ENCODE peak calls at places on chromosomes 7 and 10, in ten cellular contexts. One of them, this sample, is unnamed.

GRCh38 chr7:141265668-141266067 is 191.8 kb downstream of the TMEM178B start:
- DNase-seq in prostate gland: no peak
- DNase-seq in sigmoid colon: no peak
- DNase-seq in breast epithelium: no peak
- DNase-seq in HCT116: no peak
- DNase-seq in spleen: no peak
- DNase-seq in stomach: no peak
- DNase-seq in suprapubic skin: no peak
- DNase-seq in endothelial cell of umbilical vein: no peak
- DNase-seq in transverse colon: no peak
- DNase-seq in this sample: no peak

GRCh38 chr7:107939472-107940145 is 48.6 kb downstream of the DLD start:
- DNase-seq in HCT116: no peak
- DNase-seq in breast epithelium: no peak
- DNase-seq in endothelial cell of umbilical vein: peak; percentile 98
- DNase-seq in sigmoid colon: peak; percentile 90
- DNase-seq in suprapubic skin: no peak
- DNase-seq in prostate gland: no peak
- DNase-seq in spleen: no peak
- DNase-seq in transverse colon: no peak
- DNase-seq in stomach: no peak
- DNase-seq in this sample: no peak

GRCh38 chr7:644381-645305 is 81.9 kb upstream of the DNAAF5 start:
- DNase-seq in suprapubic skin: no peak
- DNase-seq in sigmoid colon: no peak
- DNase-seq in HCT116: no peak
- DNase-seq in stomach: no peak
- DNase-seq in transverse colon: no peak
- DNase-seq in spleen: no peak
- DNase-seq in breast epithelium: no peak
- DNase-seq in endothelial cell of umbilical vein: no peak
- DNase-seq in prostate gland: no peak
- DNase-seq in this sample: no peak

GRCh38 chr7:22718200-22718711 is 8.7 kb upstream of the IL6 start:
- DNase-seq in suprapubic skin: no peak
- DNase-seq in breast epithelium: no peak
- DNase-seq in spleen: no peak
- DNase-seq in sigmoid colon: no peak
- DNase-seq in prostate gland: no peak
- DNase-seq in endothelial cell of umbilical vein: peak; percentile 91
- DNase-seq in HCT116: no peak
- DNase-seq in transverse colon: no peak
- DNase-seq in stomach: no peak
- DNase-seq in this sample: no peak

GRCh38 chr10:103231047-103231551 is 14.6 kb upstream of the RPEL1 start:
- DNase-seq in sigmoid colon: no peak
- DNase-seq in prostate gland: peak; percentile 34
- DNase-seq in breast epithelium: no peak
- DNase-seq in suprapubic skin: no peak
- DNase-seq in HCT116: peak; percentile 49
- DNase-seq in spleen: no peak
- DNase-seq in stomach: peak; percentile 46
- DNase-seq in endothelial cell of umbilical vein: peak; percentile 92
- DNase-seq in transverse colon: no peak
- DNase-seq in this sample: no peak

GRCh38 chr10:123746520-123746919 is 80.4 kb downstream of the GPR26 start:
- DNase-seq in sigmoid colon: no peak
- DNase-seq in prostate gland: no peak
- DNase-seq in HCT116: no peak
- DNase-seq in suprapubic skin: no peak
- DNase-seq in endothelial cell of umbilical vein: no peak
- DNase-seq in spleen: no peak
- DNase-seq in stomach: no peak
- DNase-seq in transverse colon: no peak
- DNase-seq in breast epithelium: no peak
- DNase-seq in this sample: no peak

GRCh38 chr10:43863270-43863669 is 214.6 kb upstream of the ZNF32 start:
- DNase-seq in breast epithelium: no peak
- DNase-seq in transverse colon: no peak
- DNase-seq in endothelial cell of umbilical vein: no peak
- DNase-seq in spleen: no peak
- DNase-seq in sigmoid colon: no peak
- DNase-seq in prostate gland: no peak
- DNase-seq in suprapubic skin: no peak
- DNase-seq in stomach: no peak
- DNase-seq in HCT116: no peak
- DNase-seq in this sample: no peak

GRCh38 chr10:28177944-28178637 is 124.8 kb downstream of the MPP7 start:
- DNase-seq in HCT116: no peak
- DNase-seq in transverse colon: no peak
- DNase-seq in prostate gland: no peak
- DNase-seq in stomach: no peak
- DNase-seq in sigmoid colon: no peak
- DNase-seq in breast epithelium: no peak
- DNase-seq in endothelial cell of umbilical vein: peak; percentile 46
- DNase-seq in spleen: no peak
- DNase-seq in suprapubic skin: no peak
- DNase-seq in this sample: no peak

GRCh38 chr10:8321990-8322389 is 267.5 kb downstream of the GATA3 start:
- DNase-seq in endothelial cell of umbilical vein: no peak
- DNase-seq in transverse colon: no peak
- DNase-seq in breast epithelium: no peak
- DNase-seq in sigmoid colon: no peak
- DNase-seq in prostate gland: no peak
- DNase-seq in suprapubic skin: no peak
- DNase-seq in HCT116: no peak
- DNase-seq in stomach: no peak
- DNase-seq in spleen: no peak
- DNase-seq in this sample: no peak

GRCh38 chr10:69327463-69328345 is 49.4 kb downstream of the HK1 start:
- DNase-seq in endothelial cell of umbilical vein: peak; percentile 56
- DNase-seq in transverse colon: peak; percentile 75
- DNase-seq in spleen: peak; percentile 92
- DNase-seq in sigmoid colon: peak; percentile 93
- DNase-seq in prostate gland: peak; percentile 92
- DNase-seq in suprapubic skin: peak; percentile 78
- DNase-seq in breast epithelium: peak; percentile 75
- DNase-seq in HCT116: no peak
- DNase-seq in stomach: peak; percentile 77
- DNase-seq in this sample: peak; percentile 94

GRCh38 chr10:74640134-74640533 is 186.3 kb upstream of the KAT6B start:
- DNase-seq in suprapubic skin: no peak
- DNase-seq in prostate gland: no peak
- DNase-seq in transverse colon: no peak
- DNase-seq in breast epithelium: no peak
- DNase-seq in endothelial cell of umbilical vein: no peak
- DNase-seq in sigmoid colon: no peak
- DNase-seq in HCT116: no peak
- DNase-seq in stomach: no peak
- DNase-seq in spleen: no peak
- DNase-seq in this sample: no peak

GRCh38 chr7:140316165-140316661 is 82.1 kb downstream of the SLC37A3 start:
- DNase-seq in HCT116: peak; percentile 19
- DNase-seq in endothelial cell of umbilical vein: peak; percentile 27
- DNase-seq in suprapubic skin: peak; percentile 87
- DNase-seq in transverse colon: peak; percentile 69
- DNase-seq in stomach: peak; percentile 81
- DNase-seq in breast epithelium: peak; percentile 62
- DNase-seq in sigmoid colon: peak; percentile 94
- DNase-seq in prostate gland: peak; percentile 76
- DNase-seq in spleen: no peak
- DNase-seq in this sample: no peak

DNA sequence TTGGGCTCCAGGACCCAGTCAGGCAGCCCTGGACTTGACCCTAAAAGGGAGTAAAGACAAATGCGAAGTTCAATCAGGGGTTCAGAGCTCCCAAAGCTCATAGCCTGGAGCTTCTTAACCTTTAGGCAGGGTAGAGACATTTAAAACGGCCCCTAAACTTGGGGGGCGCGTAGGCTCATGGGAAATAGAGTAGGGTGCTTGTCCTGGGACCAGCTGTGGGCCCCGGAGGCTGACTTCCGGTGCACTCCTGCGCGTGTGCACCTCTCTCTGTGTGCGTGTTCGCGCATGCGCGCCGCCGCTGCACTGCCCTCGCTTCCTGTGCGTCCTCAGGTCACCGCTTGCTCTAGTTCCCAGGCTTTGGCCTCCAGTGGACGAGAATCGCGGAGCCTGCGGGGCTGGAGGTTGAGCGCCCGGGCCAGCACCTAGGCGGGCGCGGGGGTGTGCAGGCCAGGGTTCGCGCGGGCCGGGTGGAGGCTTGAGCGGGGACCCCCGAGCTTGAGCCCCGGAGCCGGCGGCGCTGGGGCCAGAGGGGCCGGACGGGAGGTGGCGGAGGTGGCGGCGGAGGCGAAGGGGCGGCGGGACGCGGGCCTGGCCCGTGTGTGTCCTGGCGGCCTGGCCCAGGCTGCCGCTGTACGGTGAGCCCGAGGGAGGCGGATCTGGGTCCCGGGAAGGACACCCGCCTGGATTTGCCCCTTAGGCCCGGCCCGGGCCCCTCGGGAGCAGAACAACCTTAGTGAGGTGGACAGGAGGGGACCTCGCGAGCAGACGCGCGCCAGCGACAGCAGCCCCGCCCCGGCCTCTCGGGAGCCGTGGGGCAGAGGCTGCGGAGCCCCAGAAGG is at the start of gene RBAK:
- DNase-seq in prostate gland: peak; percentile 80
- DNase-seq in stomach: peak; percentile 95
- DNase-seq in suprapubic skin: peak; percentile 94
- DNase-seq in endothelial cell of umbilical vein: peak; percentile 86
- DNase-seq in spleen: peak; percentile 98
- DNase-seq in sigmoid colon: peak; percentile 98
- DNase-seq in HCT116: peak; percentile 92
- DNase-seq in breast epithelium: peak; percentile 91
- DNase-seq in transverse colon: peak; percentile 96
- DNase-seq in this sample: peak; percentile 99
- TF ChIP-seq POLR2A in prostate gland: peak; percentile 57
- TF ChIP-seq POLR2A in stomach: no peak
- TF ChIP-seq POLR2A in suprapubic skin: peak; percentile 18
- TF ChIP-seq POLR2A in endothelial cell of umbilical vein: peak; percentile 84
- TF ChIP-seq POLR2A in spleen: no peak
- TF ChIP-seq POLR2A in sigmoid colon: no peak
- TF ChIP-seq POLR2A in HCT116: peak; percentile 87
- TF ChIP-seq POLR2A in breast epithelium: no peak
- TF ChIP-seq POLR2A in transverse colon: peak; percentile 56
- TF ChIP-seq POLR2A in this sample: peak; percentile 75

DNA sequence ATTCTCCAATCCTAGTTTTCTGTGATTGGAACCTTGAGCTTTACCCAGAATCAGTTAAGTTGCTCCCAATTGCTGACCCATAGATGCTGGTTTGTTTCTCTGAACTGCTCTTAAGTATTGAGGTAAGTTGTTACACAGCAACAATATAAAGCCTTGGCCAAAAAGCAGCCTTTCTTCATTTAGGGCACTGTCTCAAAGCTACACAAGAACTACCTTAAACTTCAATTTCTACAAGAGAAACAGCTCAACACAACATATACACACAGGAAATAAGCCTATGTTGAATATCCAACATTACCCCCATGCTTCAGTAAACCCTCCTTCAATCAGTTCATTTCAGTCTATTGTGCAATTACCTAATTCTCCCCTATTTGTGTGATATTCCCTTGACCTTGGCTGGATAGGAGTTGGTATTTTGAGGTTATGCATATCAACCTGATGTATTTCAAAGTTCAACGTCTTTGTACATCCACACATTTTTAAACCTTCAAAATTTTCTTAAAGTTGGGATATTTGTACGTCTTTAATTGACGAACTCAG is 11.5 kb downstream of the HNRNPA2B1 start:
- DNase-seq in prostate gland: no peak
- DNase-seq in transverse colon: no peak
- DNase-seq in sigmoid colon: no peak
- DNase-seq in spleen: no peak
- DNase-seq in endothelial cell of umbilical vein: no peak
- DNase-seq in HCT116: no peak
- DNase-seq in breast epithelium: no peak
- DNase-seq in stomach: no peak
- DNase-seq in suprapubic skin: no peak
- DNase-seq in this sample: no peak
- TF ChIP-seq POLR2AphosphoS5 in prostate gland: no peak
- TF ChIP-seq POLR2AphosphoS5 in transverse colon: peak; percentile 12
- TF ChIP-seq POLR2AphosphoS5 in sigmoid colon: no peak
- TF ChIP-seq POLR2AphosphoS5 in spleen: no peak
- TF ChIP-seq POLR2AphosphoS5 in endothelial cell of umbilical vein: no peak
- TF ChIP-seq POLR2AphosphoS5 in HCT116: no peak
- TF ChIP-seq POLR2AphosphoS5 in breast epithelium: no peak
- TF ChIP-seq POLR2AphosphoS5 in stomach: no peak
- TF ChIP-seq POLR2AphosphoS5 in suprapubic skin: no peak
- TF ChIP-seq POLR2AphosphoS5 in this sample: no peak

DNA sequence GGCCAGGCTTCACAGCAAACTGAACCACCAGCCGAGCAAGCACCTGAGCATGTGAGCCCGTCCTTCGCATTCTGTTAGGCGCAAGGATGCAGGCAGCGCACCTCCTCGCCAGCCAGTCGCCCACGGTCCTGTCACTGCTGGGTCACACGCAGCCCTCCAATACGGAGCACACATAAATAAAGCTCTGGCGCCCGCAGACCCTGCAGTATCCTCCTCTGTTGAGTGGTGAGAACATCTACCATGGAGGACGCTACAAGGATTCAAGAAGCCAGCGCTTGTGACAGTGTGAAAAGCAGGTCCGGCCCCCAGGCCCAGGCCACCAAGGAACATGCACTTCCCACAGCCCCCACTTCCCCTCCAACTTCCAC is 34.9 kb downstream of the VOPP1 start:
- DNase-seq in prostate gland: no peak
- DNase-seq in spleen: no peak
- DNase-seq in HCT116: no peak
- DNase-seq in breast epithelium: no peak
- DNase-seq in sigmoid colon: no peak
- DNase-seq in suprapubic skin: no peak
- DNase-seq in transverse colon: no peak
- DNase-seq in endothelial cell of umbilical vein: no peak
- DNase-seq in stomach: no peak
- DNase-seq in this sample: no peak
- H3K4me1 ChIP-seq in prostate gland: no peaks in the 10 kb centered on the region
- H3K4me1 ChIP-seq in spleen: peaks cover 93% of the 10 kb centered on the region
- H3K4me1 ChIP-seq in HCT116: peaks cover 25% of the 10 kb centered on the region
- H3K4me1 ChIP-seq in breast epithelium: no peaks in the 10 kb centered on the region
- H3K4me1 ChIP-seq in sigmoid colon: peaks cover 27% of the 10 kb centered on the region
- H3K4me1 ChIP-seq in suprapubic skin: peaks cover 23% of the 10 kb centered on the region
- H3K4me1 ChIP-seq in transverse colon: peaks cover 23% of the 10 kb centered on the region
- H3K4me1 ChIP-seq in endothelial cell of umbilical vein: peaks cover 18% of the 10 kb centered on the region
- H3K4me1 ChIP-seq in stomach: peaks cover 71% of the 10 kb centered on the region
- H3K4me1 ChIP-seq in this sample: peaks cover 47% of the 10 kb centered on the region

DNA sequence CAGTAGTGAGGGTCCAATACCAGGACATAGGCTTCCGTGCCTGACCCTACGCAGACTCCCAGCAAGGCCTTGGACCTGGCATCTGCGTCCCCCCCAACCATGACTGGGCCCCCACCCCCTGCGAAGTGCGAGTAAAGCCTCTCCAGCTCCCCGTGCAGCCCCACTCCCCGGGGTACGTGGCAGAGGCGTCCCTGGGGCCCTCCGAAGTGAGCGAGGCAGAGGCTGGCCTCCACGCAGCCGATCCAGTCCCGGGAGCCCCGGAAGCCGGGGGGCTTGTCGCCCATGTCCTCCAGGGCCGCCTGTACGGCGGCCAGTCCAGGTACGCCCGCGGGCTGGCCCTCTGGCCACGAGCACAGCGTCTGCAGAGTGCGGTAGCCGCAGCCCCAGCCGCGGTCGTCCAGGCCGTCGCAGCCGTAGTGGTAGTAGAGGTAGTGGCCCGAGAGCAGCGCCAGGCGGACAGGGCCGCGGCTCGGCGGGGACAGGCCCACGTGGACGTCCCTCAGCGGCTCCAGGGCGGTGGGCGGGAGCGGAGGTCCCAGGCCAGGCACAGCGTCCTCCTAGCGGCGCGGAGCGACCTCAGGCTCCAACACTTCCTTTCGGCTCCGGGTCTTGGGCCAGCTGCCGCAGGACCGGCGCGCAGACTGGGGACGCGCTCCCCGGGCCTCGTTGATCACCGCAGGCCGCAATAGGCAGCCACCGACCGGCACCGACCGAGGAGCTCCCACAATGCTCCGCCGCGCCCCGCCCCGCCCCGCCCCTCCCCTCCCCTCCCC is at the start of gene UFSP1:
- DNase-seq in suprapubic skin: peak; percentile 78
- DNase-seq in sigmoid colon: peak; percentile 72
- DNase-seq in breast epithelium: no peak
- DNase-seq in transverse colon: no peak
- DNase-seq in spleen: no peak
- DNase-seq in endothelial cell of umbilical vein: no peak
- DNase-seq in HCT116: peak; percentile 21
- DNase-seq in prostate gland: no peak
- DNase-seq in stomach: no peak
- DNase-seq in this sample: no peak
- TF ChIP-seq POLR2A in suprapubic skin: no peak
- TF ChIP-seq POLR2A in sigmoid colon: no peak
- TF ChIP-seq POLR2A in breast epithelium: no peak
- TF ChIP-seq POLR2A in transverse colon: no peak
- TF ChIP-seq POLR2A in spleen: no peak
- TF ChIP-seq POLR2A in endothelial cell of umbilical vein: peak; percentile 79
- TF ChIP-seq POLR2A in HCT116: peak; percentile 46
- TF ChIP-seq POLR2A in prostate gland: no peak
- TF ChIP-seq POLR2A in stomach: no peak
- TF ChIP-seq POLR2A in this sample: no peak